ENCODE peak calls at places on chromosomes 1 and 21, in four cellular contexts. Y is cardiac muscle cell, M is colonic mucosa, F is ELR. Q is an unnamed sample.

GRCh38 chr1:25773441-25774125 is 26.4 kb upstream of the SELENON start:
- DNase-seq in Y (no peak), M (peak), F (peak), Q (no peak)

GRCh38 chr1:17762313-17762712 is 7.2 kb downstream of the ACTL8 start:
- DNase-seq in Y (no peak), M (no peak), F (no peak), Q (no peak)

GRCh38 chr1:202243006-202243405 is 49.4 kb downstream of the LGR6 start:
- DNase-seq in Y (no peak), M (no peak), F (no peak), Q (no peak)

GRCh38 chr1:169595764-169596711 is 9.8 kb upstream of the F5 start:
- DNase-seq in Y (peak), M (no peak), F (peak), Q (peak)

GRCh38 chr1:171740987-171741871 is 636 bp downstream of the VAMP4 start:
- DNase-seq in Y (peak), M (peak), F (peak), Q (no peak)

GRCh38 chr21:40445349-40445921 is 401.5 kb downstream of the DSCAM start:
- DNase-seq in Y (no peak), M (no peak), F (no peak), Q (no peak)

GRCh38 chr1:45522324-45523104 is 830 bp upstream of the PRDX1 start:
- DNase-seq in Y (no peak), M (no peak), F (peak), Q (peak)

GRCh38 chr1:174217787-174218574 is 58.7 kb downstream of the RABGAP1L start:
- DNase-seq in Y (peak), M (no peak), F (peak), Q (peak)

Q was measured in H4.